ENCODE peak calls at places on chromosome 22, in six cellular contexts. Y is EH; U is GM18507; I is PC-3; K is activated B cell treated with CpG ODN at 0.5 μM for 24 hours; G is activated CD4-positive, alpha-beta T cell treated with anti-CD3 and anti-CD28 coated beads, Interleukin-2, amount 50 U/mL, for 4 hours. N is an unnamed sample.

GRCh38 chr22:24146791-24147353 is 34.4 kb upstream of the SUSD2 start:
- DNase-seq in Y (peak; percentile 96), U (no peak), I (no peak), K (no peak), G (no peak), N (no peak)

GRCh38 chr22:48662476-48663150 is 1165.1 kb downstream of the BRD1 start:
- DNase-seq in Y (no peak), U (no peak), I (no peak), K (no peak), G (no peak), N (no peak)

GRCh38 chr22:18070556-18071306 is 7.1 kb upstream of the PEX26 start:
- DNase-seq in Y (no peak), U (no peak), I (peak; percentile 46), K (no peak), G (no peak), N (no peak)

GRCh38 chr22:46674367-46674781 is 54.2 kb downstream of the GRAMD4 start:
- DNase-seq in Y (no peak), U (no peak), I (no peak), K (peak; percentile 73), G (peak; percentile 98), N (no peak)

GRCh38 chr22:36279219-36279666 is 26.3 kb downstream of the APOL1 start:
- DNase-seq in Y (no peak), U (no peak), I (no peak), K (no peak), G (no peak), N (no peak)

GRCh38 chr22:37632174-37633081 is 7.0 kb upstream of the SH3BP1 start:
- DNase-seq in Y (no peak), U (no peak), I (no peak), K (no peak), G (no peak), N (no peak)

GRCh38 chr22:30234786-30235470 is 11.6 kb downstream of the LIF start:
- DNase-seq in Y (peak; percentile 77), U (no peak), I (no peak), K (no peak), G (no peak), N (no peak)

GRCh38 chr22:43060213-43060612 is 29.0 kb downstream of the TTLL1 start:
- DNase-seq in Y (peak; percentile 17), U (no peak), I (peak; percentile 42), K (no peak), G (peak; percentile 4), N (no peak)

GRCh38 chr22:24445481-24446290 is 18.3 kb downstream of the ADORA2A start:
- DNase-seq in Y (peak; percentile 30), U (no peak), I (no peak), K (no peak), G (no peak), N (no peak)

GRCh38 chr22:25644122-25644521 is 79.6 kb downstream of the GRK3 start:
- DNase-seq in Y (no peak), U (no peak), I (no peak), K (no peak), G (no peak), N (no peak)

GRCh38 chr22:42091446-42091764 is 833 bp upstream of the NDUFA6 start:
- DNase-seq in Y (no peak), U (no peak), I (no peak), K (no peak), G (no peak), N (no peak)

GRCh38 chr22:30885001-30885366 is 83.6 kb downstream of the MORC2 start:
- DNase-seq in Y (no peak), U (no peak), I (no peak), K (no peak), G (no peak), N (no peak)

GRCh38 chr22:32465661-32466060 is 1.4 kb upstream of the BPIFC start:
- DNase-seq in Y (peak; percentile 20), U (no peak), I (no peak), K (no peak), G (no peak), N (no peak)

GRCh38 chr22:37328017-37328416 is 45.7 kb downstream of the CYTH4 start:
- DNase-seq in Y (peak; percentile 92), U (no peak), I (peak; percentile 93), K (no peak), G (no peak), N (no peak)

GRCh38 chr22:28410050-28410816 is 269.4 kb downstream of the TTC28 start:
- DNase-seq in Y (peak; percentile 65), U (no peak), I (no peak), K (no peak), G (no peak), N (no peak)

GRCh38 chr22:44640618-44641155 is 61.3 kb upstream of the PRR5 start:
- DNase-seq in Y (no peak), U (no peak), I (no peak), K (no peak), G (no peak), N (no peak)

GRCh38 chr22:36546092-36546804 is 17.3 kb upstream of the EIF3D start:
- DNase-seq in Y (peak; percentile 50), U (no peak), I (peak; percentile 67), K (no peak), G (no peak), N (no peak)

GRCh38 chr22:50314455-50315288 is 7.2 kb upstream of the PLXNB2 start:
- DNase-seq in Y (no peak), U (peak; percentile 71), I (no peak), K (peak; percentile 76), G (peak; percentile 63), N (peak; percentile 57)

GRCh38 chr22:46931414-46931813 is 169.0 kb downstream of the TBC1D22A start:
- DNase-seq in Y (peak; percentile 44), U (no peak), I (peak; percentile 36), K (no peak), G (no peak), N (no peak)

GRCh38 chr22:17264321-17265052 is 45.3 kb upstream of the ADA2 start:
- DNase-seq in Y (peak; percentile 9), U (no peak), I (no peak), K (no peak), G (no peak), N (peak; percentile 52)

GRCh38 chr22:30890689-30891442 is 77.7 kb downstream of the MORC2 start:
- DNase-seq in Y (peak; percentile 40), U (peak; percentile 47), I (peak; percentile 53), K (peak; percentile 18), G (peak; percentile 17), N (no peak)

GRCh38 chr22:41596776-41597634 is 7.4 kb upstream of the PMM1 start:
- DNase-seq in Y (peak; percentile 63), U (no peak), I (peak; percentile 48), K (no peak), G (no peak), N (peak; percentile 8)

GRCh38 chr22:26038365-26038764 is 130.9 kb upstream of the SEZ6L start:
- DNase-seq in Y (no peak), U (no peak), I (no peak), K (no peak), G (no peak), N (no peak)

GRCh38 chr22:31279821-31280496 is 12.3 kb downstream of the PIK3IP1 start:
- DNase-seq in Y (no peak), U (no peak), I (no peak), K (no peak), G (no peak), N (no peak)

GRCh38 chr22:28299760-28300159 is 379.9 kb downstream of the TTC28 start:
- DNase-seq in Y (no peak), U (no peak), I (no peak), K (no peak), G (no peak), N (no peak)

GRCh38 chr22:16828876-16829275 is 3.7 kb upstream of the XKR3 start:
- DNase-seq in Y (no peak), U (no peak), I (no peak), K (no peak), G (no peak), N (no peak)

N was measured in DMS79 treated with DMSO at 0.1 percent for 48 hours.